ENCODE peak calls at places on chromosomes 11 and 22, in six cellular contexts. V is right cardiac atrium; H is pancreas; Z is naive thymus-derived CD8-positive, alpha-beta T cell; R is lung; C is PC-3. S is an unnamed sample.

GRCh38 chr22:27381960-27382742 is 419.4 kb downstream of the MN1 start:
- ATAC-seq in R (no peak), Z (no peak), V (no peak), H (no peak), C (no peak), S (no peak)

GRCh38 chr22:46465793-46466192 is 71.6 kb downstream of the CELSR1 start:
- ATAC-seq in C (no peak), H (peak), V (no peak), R (no peak), Z (no peak), S (no peak)

GRCh38 chr11:64989416-64989815 is 7.4 kb downstream of the BATF2 start:
- ATAC-seq in Z (no peak), R (no peak), V (peak), C (no peak), H (no peak), S (peak)

GRCh38 chr22:26766510-26767350 is 109.3 kb downstream of the MIAT start:
- ATAC-seq in C (no peak), H (no peak), V (no peak), Z (no peak), R (no peak), S (no peak)

GRCh38 chr22:23259916-23260644 is 79.8 kb downstream of the BCR start:
- ATAC-seq in Z (no peak), R (no peak), H (peak), C (no peak), V (no peak), S (no peak)

GRCh38 chr11:65404638-65405339 is 17.8 kb upstream of the NEAT1 start:
- ATAC-seq in V (peak), H (no peak), Z (no peak), C (no peak), R (no peak), S (peak)

GRCh38 chr11:93591247-93591898 is 48.2 kb upstream of the SMCO4 start:
- ATAC-seq in R (no peak), H (no peak), V (no peak), C (no peak), Z (no peak), S (no peak)

GRCh38 chr11:129249351-129249750 is 57.2 kb upstream of the ARHGAP32 start:
- ATAC-seq in V (no peak), R (no peak), C (peak), Z (no peak), H (peak), S (peak)

GRCh38 chr22:42645938-42646568 is 3.1 kb downstream of the CYB5R3 start:
- ATAC-seq in V (no peak), H (peak), C (no peak), R (no peak), Z (no peak), S (peak)

GRCh38 chr11:79200398-79201070 is 240.3 kb downstream of the TENM4 start:
- ATAC-seq in R (no peak), H (no peak), Z (no peak), V (no peak), C (no peak), S (peak)

GRCh38 chr11:94732617-94733292 is 35.4 kb upstream of the AMOTL1 start:
- ATAC-seq in C (peak), V (peak), H (no peak), R (peak), Z (no peak), S (peak)

GRCh38 chr22:42926034-42926433 is 69.0 kb upstream of the ARFGAP3 start:
- ATAC-seq in H (no peak), Z (no peak), V (no peak), C (peak), R (no peak), S (no peak)

GRCh38 chr11:26947379-26947844 is 46.5 kb upstream of the FIBIN start:
- ATAC-seq in V (peak), Z (no peak), H (peak), R (peak), C (no peak), S (peak)

GRCh38 chr11:73538381-73538872 is 59.5 kb downstream of the FAM168A start:
- ATAC-seq in Z (peak), V (no peak), R (no peak), C (no peak), H (peak), S (no peak)

GRCh38 chr11:113874096-113874919 is 1.1 kb downstream of the USP28 start:
- ATAC-seq in R (no peak), Z (peak), C (peak), V (no peak), H (no peak), S (no peak)

GRCh38 chr11:115581871-115582639 is 77.8 kb upstream of the CADM1 start:
- ATAC-seq in Z (no peak), C (no peak), R (no peak), V (peak), H (peak), S (peak)

GRCh38 chr11:76419896-76420295 is 24.9 kb upstream of the EMSY start:
- ATAC-seq in H (peak), V (no peak), C (no peak), R (no peak), Z (no peak), S (no peak)

GRCh38 chr11:63747006-63747405 is 21.6 kb downstream of the ZFTA start:
- ATAC-seq in V (no peak), Z (no peak), C (no peak), R (no peak), H (no peak), S (peak)

GRCh38 chr11:67483901-67484665 is 1.3 kb downstream of the AIP start:
- ATAC-seq in V (no peak), R (no peak), Z (peak), H (no peak), C (no peak), S (no peak)

GRCh38 chr11:71212871-71213559 is 39.4 kb downstream of the SHANK2 start:
- ATAC-seq in V (peak), C (no peak), H (peak), R (no peak), Z (no peak), S (no peak)

GRCh38 chr11:8233691-8234424 is 29.8 kb downstream of the LMO1 start:
- ATAC-seq in H (peak), C (peak), R (no peak), V (peak), Z (no peak), S (peak)

GRCh38 chr22:36301851-36302250 is 48.9 kb downstream of the APOL1 start:
- ATAC-seq in H (no peak), R (no peak), V (no peak), C (peak), Z (no peak), S (no peak)

GRCh38 chr11:77776455-77776854 is 44.1 kb downstream of the RSF1 start:
- ATAC-seq in R (no peak), C (no peak), V (no peak), Z (peak), H (no peak), S (no peak)

GRCh38 chr11:134531331-134532135 is 119.5 kb upstream of the B3GAT1 start:
- ATAC-seq in Z (no peak), V (peak), C (no peak), R (no peak), H (no peak), S (no peak)

GRCh38 chr22:38236786-38237185 is 35.0 kb downstream of the MAFF start:
- ATAC-seq in R (no peak), V (no peak), C (no peak), Z (no peak), H (no peak), S (peak)

GRCh38 chr11:78651923-78652602 is 77.4 kb upstream of the NARS2 start:
- ATAC-seq in Z (no peak), C (no peak), R (no peak), H (no peak), V (no peak), S (no peak)

GRCh38 chr11:60332923-60333322 is 5.9 kb downstream of the MS4A6E start:
- ATAC-seq in V (peak), H (peak), Z (no peak), R (no peak), C (no peak), S (no peak)

GRCh38 chr22:45341503-45341902 is 31.8 kb downstream of the FAM118A start:
- ATAC-seq in H (no peak), V (peak), Z (peak), R (no peak), C (no peak), S (no peak)

GRCh38 chr11:47652070-47652469 is 9.7 kb upstream of the MTCH2 start:
- ATAC-seq in R (no peak), H (no peak), V (no peak), C (no peak), Z (no peak), S (no peak)

GRCh38 chr22:36237462-36238347 is 1.6 kb downstream of the APOL2 start:
- ATAC-seq in R (no peak), Z (no peak), H (peak), V (no peak), C (no peak), S (no peak)

GRCh38 chr22:46972901-46973831 is 210.7 kb downstream of the TBC1D22A start:
- ATAC-seq in V (no peak), Z (no peak), H (no peak), R (no peak), C (no peak), S (no peak)

GRCh38 chr22:26330971-26331625 is 98.0 kb upstream of the ASPHD2 start:
- ATAC-seq in R (no peak), V (peak), H (peak), Z (peak), C (peak), S (peak)

GRCh38 chr11:35763301-35763700 is 100.7 kb downstream of the TRIM44 start:
- ATAC-seq in C (no peak), R (no peak), H (peak), Z (no peak), V (no peak), S (no peak)

GRCh38 chr11:64866173-64866491 is 12.3 kb downstream of the EHD1 start:
- ATAC-seq in R (no peak), C (no peak), Z (no peak), V (no peak), H (no peak), S (no peak)

GRCh38 chr22:41613456-41613855 is 7.4 kb downstream of the DESI1 start:
- ATAC-seq in Z (no peak), C (no peak), R (no peak), V (no peak), H (no peak), S (peak)

GRCh38 chr11:126485021-126485781 is 129.7 kb downstream of the ST3GAL4 start:
- ATAC-seq in Z (no peak), R (no peak), V (no peak), C (no peak), H (no peak), S (no peak)

GRCh38 chr11:18243783-18244362 is 4.6 kb downstream of the SAA2 start:
- ATAC-seq in Z (no peak), C (peak), H (peak), V (no peak), R (no peak), S (peak)

S was measured in esophagus mucosa.